ENCODE peak calls at places on chromosomes 5 and 9, in six cellular contexts. X, F, Q, G, W and I are unnamed samples.

GRCh38 chr9:113578877-113579269 is 115.3 kb downstream of the RGS3 start:
- DNase-seq in F (no peak), X (peak; percentile 71), Q (peak; percentile 83), G (no peak), W (peak; percentile 97), I (peak; percentile 41)

GRCh38 chr9:98986866-98987653 is 43.4 kb downstream of the COL15A1 start:
- DNase-seq in Q (no peak), W (no peak), F (no peak), X (no peak), G (no peak), I (no peak)

GRCh38 chr9:95250462-95251058 is 66.9 kb downstream of the FANCC start:
- DNase-seq in G (no peak), W (no peak), Q (no peak), X (no peak), F (no peak), I (no peak)

GRCh38 chr9:114674798-114675554 is 7.0 kb downstream of the TEX48 start:
- DNase-seq in F (no peak), G (no peak), W (peak; percentile 61), Q (no peak), X (no peak), I (no peak)

GRCh38 chr5:124053340-124053739 is 541.4 kb downstream of the CSNK1G3 start:
- DNase-seq in X (no peak), F (no peak), G (no peak), Q (no peak), W (no peak), I (no peak)

GRCh38 chr5:33379757-33380156 is 61.0 kb upstream of the TARS1 start:
- DNase-seq in X (no peak), F (no peak), Q (no peak), G (peak; percentile 30), W (peak; percentile 47), I (no peak)

GRCh38 chr5:67267522-67268232 is 71.1 kb upstream of the CD180 start:
- DNase-seq in F (no peak), W (no peak), Q (no peak), G (no peak), X (no peak), I (no peak)

GRCh38 chr9:136192289-136193126 is 12.4 kb downstream of the LHX3 start:
- DNase-seq in W (no peak), Q (no peak), X (no peak), G (no peak), F (no peak), I (no peak)

GRCh38 chr9:76451234-76451633 is 7.7 kb upstream of the GCNT1 start:
- DNase-seq in G (no peak), W (peak; percentile 85), X (no peak), Q (no peak), F (no peak), I (no peak)

DNA sequence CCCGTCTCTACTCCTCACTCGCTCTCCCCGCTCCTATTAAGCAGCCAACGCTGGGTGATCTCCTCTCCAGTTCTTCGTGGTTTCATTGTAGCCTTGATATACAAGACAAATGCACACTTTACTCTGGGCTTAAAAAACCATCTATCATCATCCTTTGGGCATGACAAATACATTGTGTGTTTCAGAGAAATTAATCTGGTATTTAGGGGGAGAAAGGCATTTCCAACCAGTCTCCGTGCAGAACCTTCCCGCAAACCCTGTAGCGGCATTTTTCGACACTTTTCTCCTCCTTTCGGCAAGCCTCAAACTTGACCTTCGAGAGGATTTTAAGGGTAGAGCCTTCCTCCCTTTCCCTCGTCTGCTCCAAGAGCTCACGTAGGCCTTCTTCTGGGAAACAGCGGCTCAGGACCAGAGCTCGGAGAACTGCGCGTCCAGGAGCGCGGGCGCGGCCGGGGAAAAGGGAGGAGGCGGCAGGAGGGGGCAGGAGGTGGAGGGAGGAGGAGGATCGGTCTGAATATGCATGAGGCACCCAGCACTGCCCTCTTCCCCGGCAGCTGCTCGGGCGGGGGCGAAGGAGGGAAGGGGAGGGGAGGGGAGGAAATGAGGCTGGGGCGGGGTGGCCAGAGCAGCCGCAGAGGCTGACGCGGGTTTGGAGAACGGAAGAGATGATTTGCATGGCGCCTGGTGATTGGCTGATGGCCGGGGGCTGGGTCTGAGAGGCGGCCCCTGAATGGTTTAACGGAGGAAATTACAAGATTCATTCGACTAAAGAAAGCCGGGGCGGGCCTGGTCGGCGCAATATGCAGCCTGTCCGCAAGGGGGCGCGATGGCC is 127.6 kb downstream of the TMEM161B start:
- DNase-seq in Q (peak; percentile 84), W (peak; percentile 93), F (peak; percentile 99), X (peak; percentile 97), G (peak; percentile 97), I (peak; percentile 44)
- H3K27me3 ChIP-seq in Q (no peaks in the 10 kb centered on the region), W (peaks cover 49% of the 10 kb centered on the region), F (no peaks in the 10 kb centered on the region), X (no peaks in the 10 kb centered on the region), G (peaks cover 73% of the 10 kb centered on the region), I (peaks cover 4% of the 10 kb centered on the region)

GRCh38 chr5:42531611-42532010 is 108.4 kb downstream of the GHR start:
- DNase-seq in F (no peak), Q (no peak), G (no peak), X (no peak), W (no peak), I (no peak)
- H3K27me3 ChIP-seq in F (no peaks in the 10 kb centered on the region), Q (no peaks in the 10 kb centered on the region), G (no peaks in the 10 kb centered on the region), X (no peaks in the 10 kb centered on the region), W (no peaks in the 10 kb centered on the region), I (no peaks in the 10 kb centered on the region)

GRCh38 chr5:154129868-154130267 is 60.7 kb upstream of the GALNT10 start:
- DNase-seq in G (no peak), W (no peak), X (no peak), F (no peak), Q (no peak), I (no peak)
- H3K27me3 ChIP-seq in G (no peaks in the 10 kb centered on the region), W (peaks cover 12% of the 10 kb centered on the region), X (no peaks in the 10 kb centered on the region), F (no peaks in the 10 kb centered on the region), Q (no peaks in the 10 kb centered on the region), I (no peaks in the 10 kb centered on the region)

GRCh38 chr5:76081811-76082783 is 1.1 kb upstream of the SV2C start:
- DNase-seq in G (peak; percentile 15), F (no peak), X (no peak), W (no peak), Q (no peak), I (no peak)
- H3K27me3 ChIP-seq in G (peaks cover 84% of the 10 kb centered on the region), F (peaks cover 72% of the 10 kb centered on the region), X (no peaks in the 10 kb centered on the region), W (peaks cover 30% of the 10 kb centered on the region), Q (peaks cover 2% of the 10 kb centered on the region), I (peaks cover 94% of the 10 kb centered on the region)

GRCh38 chr5:141878771-141879759 is 855 bp upstream of the PCDH1 start:
- DNase-seq in F (peak; percentile 94), X (peak; percentile 92), G (peak; percentile 98), W (peak; percentile 80), Q (peak; percentile 64), I (peak; percentile 55)
- H3K27me3 ChIP-seq in F (no peaks in the 10 kb centered on the region), X (peaks cover 5% of the 10 kb centered on the region), G (no peaks in the 10 kb centered on the region), W (peaks cover 85% of the 10 kb centered on the region), Q (peaks cover 3% of the 10 kb centered on the region), I (peaks cover 90% of the 10 kb centered on the region)

GRCh38 chr5:159969966-159970365 is 39.0 kb upstream of the TTC1 start:
- DNase-seq in Q (no peak), G (no peak), X (no peak), F (no peak), W (no peak), I (no peak)

GRCh38 chr5:159971931-159972461 is 36.9 kb upstream of the TTC1 start:
- DNase-seq in W (no peak), Q (no peak), F (no peak), G (no peak), X (no peak), I (no peak)

GRCh38 chr5:159971038-159971437 is 37.9 kb upstream of the TTC1 start:
- DNase-seq in X (no peak), Q (no peak), F (no peak), G (no peak), W (peak; percentile 84), I (no peak)

GRCh38 chr5:159971514-159971913 is 37.4 kb upstream of the TTC1 start:
- DNase-seq in W (no peak), F (no peak), G (no peak), Q (no peak), X (no peak), I (no peak)

GRCh38 chr5:159972538-159973362 is 36.2 kb upstream of the TTC1 start:
- DNase-seq in F (no peak), Q (no peak), W (no peak), G (no peak), X (no peak), I (no peak)
- H3K27me3 ChIP-seq in F (peaks cover 22% of the 10 kb centered on the region), Q (no peaks in the 10 kb centered on the region), W (no peaks in the 10 kb centered on the region), G (peaks cover 81% of the 10 kb centered on the region), X (no peaks in the 10 kb centered on the region), I (no peaks in the 10 kb centered on the region)